ENCODE peak calls at places on chromosomes 3 and 15, in eight cellular contexts. R is A549; B is GM13977; N is neural crest cell; G is mesothelial cell of epicardium; H is EL; D is uterus; Q is activated naive CD4-positive, alpha-beta T cell treated with anti-CD3 and anti-CD28 coated beads, Interleukin-2, amount 10 ng/mL, durations not matched to agents 7 days and 5 days. S is an unnamed sample.

GRCh38 chr3:193452338-193452737 is 73.8 kb upstream of the ATP13A5 start:
- DNase-seq in R (no peak), N (no peak), H (no peak), Q (no peak), G (no peak), D (no peak), B (no peak), S (peak; percentile 22)

GRCh38 chr15:72902245-72902928 is 118.8 kb upstream of the ADPGK start:
- DNase-seq in N (no peak), G (no peak), R (no peak), Q (no peak), D (peak; percentile 40), B (no peak), H (peak; percentile 26), S (peak; percentile 20)

GRCh38 chr3:127407026-127407939 is 119.4 kb upstream of the PRR20G start:
- DNase-seq in H (no peak), Q (no peak), R (no peak), B (no peak), N (no peak), D (no peak), G (no peak), S (no peak)

GRCh38 chr3:129441782-129442181 is 1.8 kb downstream of the IFT122 start:
- DNase-seq in D (no peak), R (no peak), G (no peak), B (no peak), H (peak; percentile 56), N (no peak), Q (no peak), S (peak; percentile 42)

GRCh38 chr3:63580151-63580550 is 72.3 kb upstream of the SNTN start:
- DNase-seq in D (no peak), R (no peak), N (no peak), Q (no peak), H (peak; percentile 1), B (no peak), G (no peak), S (no peak)

GRCh38 chr15:89019436-89019835 is 68.8 kb upstream of the ABHD2 start:
- DNase-seq in Q (no peak), H (no peak), R (no peak), G (no peak), B (no peak), N (no peak), D (no peak), S (no peak)

GRCh38 chr3:59189561-59190338 is 139.9 kb upstream of the CFAP20DC start:
- DNase-seq in H (peak; percentile 1), R (no peak), G (no peak), B (no peak), Q (no peak), N (no peak), D (no peak), S (no peak)

GRCh38 chr15:63203451-63204090 is 14.2 kb downstream of the RAB8B start:
- DNase-seq in B (no peak), N (no peak), H (peak; percentile 58), Q (peak; percentile 41), G (no peak), D (no peak), R (no peak), S (peak; percentile 70)

GRCh38 chr15:60673918-60674558 is 195.1 kb upstream of the ICE2 start:
- DNase-seq in N (no peak), B (no peak), Q (peak; percentile 23), G (no peak), H (peak; percentile 84), D (peak; percentile 79), R (peak; percentile 42), S (peak; percentile 83)

GRCh38 chr3:144760831-144761230 is 789.2 kb downstream of the DIPK2A start:
- DNase-seq in R (no peak), Q (no peak), G (no peak), D (no peak), B (no peak), N (no peak), H (no peak), S (no peak)

GRCh38 chr3:152508705-152509104 is 240.0 kb downstream of the MBNL1 start:
- DNase-seq in B (no peak), R (peak; percentile 8), H (no peak), G (no peak), Q (no peak), N (no peak), D (no peak), S (peak; percentile 33)

GRCh38 chr3:14279706-14280061 is 101.1 kb downstream of the LSM3 start:
- DNase-seq in D (no peak), G (no peak), N (no peak), H (no peak), R (no peak), B (no peak), Q (no peak), S (no peak)

S was measured in ELR.